ENCODE peak calls at places on chromosomes 7 and 10, in four cellular contexts. P is T-helper 2 cell; I is stimulated activated naive CD4-positive, alpha-beta T cell; H is OCI-LY7. J is an unnamed sample.

GRCh38 chr10:71722849-71723248 is 3.3 kb upstream of the C10orf105 start:
- DNase-seq in H (no peak), I (no peak), P (no peak), J (no peak)

GRCh38 chr7:158494643-158495042 is 93.0 kb downstream of the PTPRN2 start:
- DNase-seq in P (no peak), I (no peak), H (no peak), J (no peak)

GRCh38 chr7:54932818-54933543 is 85.8 kb upstream of the EGFR start:
- DNase-seq in I (no peak), P (no peak), H (no peak), J (no peak)

GRCh38 chr10:34628174-34628802 is 186.8 kb downstream of the PARD3 start:
- DNase-seq in I (no peak), P (no peak), H (no peak), J (no peak)

GRCh38 chr7:14197280-14197679 is 207.8 kb upstream of the ETV1 start:
- DNase-seq in H (no peak), I (no peak), P (no peak), J (no peak)

GRCh38 chr7:123944395-123944794 is 19.4 kb downstream of the SPAM1 start:
- DNase-seq in P (no peak), I (no peak), H (no peak), J (no peak)

GRCh38 chr10:43306899-43307298 is 40.0 kb upstream of the RASGEF1A start:
- DNase-seq in P (no peak), I (no peak), H (no peak), J (no peak)

GRCh38 chr10:88980247-88980646 is 10.4 kb upstream of the FAS start:
- DNase-seq in P (no peak), H (no peak), I (no peak), J (no peak)

GRCh38 chr7:92268921-92269320 is 23.1 kb downstream of the ANKIB1 start:
- DNase-seq in P (no peak), H (no peak), I (no peak), J (no peak)